ENCODE peak calls at places on chromosomes 12 and 14, in six cellular contexts. U is H9, N is H1, O is neuronal stem cell, F is mesendoderm, P is mesenchymal stem cell. I is an unnamed sample.

GRCh38 chr14:24250354-24250753 is 7.9 kb upstream of the TINF2 start:
- DNase-seq in U (no peak), N (no peak), O (no peak), F (no peak), P (no peak), I (no peak)

GRCh38 chr14:59600211-59600945 is 23.8 kb upstream of the CCDC175 start:
- DNase-seq in U (no peak), N (no peak), O (no peak), F (no peak), P (no peak), I (peak; percentile 22)

GRCh38 chr14:89041245-89041585 is 216.8 kb downstream of the TTC8 start:
- DNase-seq in U (no peak), N (no peak), O (no peak), F (peak; percentile 23), P (no peak), I (no peak)

GRCh38 chr14:65961004-65961403 is 525.2 kb upstream of the CCDC196 start:
- DNase-seq in U (peak; percentile 75), N (peak; percentile 93), O (peak; percentile 55), F (peak; percentile 83), P (peak; percentile 16), I (peak; percentile 7)

GRCh38 chr12:80593766-80594165 is 113.7 kb upstream of the MYF6 start:
- DNase-seq in U (no peak), N (no peak), O (no peak), F (peak; percentile 4), P (peak; percentile 52), I (peak; percentile 91)

GRCh38 chr12:71045781-71046180 is 112.0 kb downstream of the TSPAN8 start:
- DNase-seq in U (no peak), N (no peak), O (no peak), F (no peak), P (peak; percentile 57), I (no peak)

GRCh38 chr12:101823891-101824290 is 6.9 kb downstream of the GNPTAB start:
- DNase-seq in U (peak; percentile 81), N (peak; percentile 50), O (peak; percentile 20), F (peak; percentile 89), P (peak; percentile 50), I (no peak)

GRCh38 chr14:90140298-90140955 is 78.6 kb downstream of the KCNK13 start:
- DNase-seq in U (no peak), N (no peak), O (no peak), F (peak; percentile 23), P (peak; percentile 1), I (peak; percentile 17)

GRCh38 chr14:24426912-24427536 is 2.4 kb downstream of the CBLN3 start:
- DNase-seq in U (peak; percentile 77), N (no peak), O (no peak), F (peak; percentile 39), P (no peak), I (no peak)

GRCh38 chr14:76937181-76938091 is 91.1 kb downstream of the IRF2BPL start:
- DNase-seq in U (no peak), N (no peak), O (no peak), F (peak; percentile 92), P (peak; percentile 84), I (peak; percentile 91)

GRCh38 chr12:76698966-76699365 is 64.9 kb upstream of the ZDHHC17 start:
- DNase-seq in U (peak; percentile 66), N (no peak), O (no peak), F (no peak), P (no peak), I (no peak)

DNA sequence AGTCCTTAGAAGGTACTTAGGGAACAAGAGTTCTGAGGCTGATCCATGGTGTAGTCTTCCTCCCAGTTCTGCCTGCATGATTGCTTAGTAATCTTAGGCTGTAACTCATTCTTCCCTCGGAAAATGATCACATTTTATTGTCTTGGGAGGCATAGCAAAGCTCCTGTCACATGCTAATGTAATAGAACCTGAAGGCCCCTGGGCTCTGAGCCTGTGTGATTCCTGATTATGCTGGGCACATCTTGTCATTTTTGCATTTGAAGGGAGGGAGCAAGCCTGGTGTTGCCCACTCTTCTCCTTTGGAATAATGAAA is 215.4 kb downstream of the MSRB3 start:
- DNase-seq in U (no peak), N (no peak), O (no peak), F (no peak), P (no peak), I (no peak)
- H3K4ac ChIP-seq in U (no peak overlapping the region), N (no peak overlapping the region), O (no peak overlapping the region), F (no peak overlapping the region), P (no peak overlapping the region), I (peak overlapping the region; percentile 30)

GRCh38 chr12:93978553-93978952 is 169.8 kb upstream of the PLXNC1 start:
- DNase-seq in U (no peak), N (no peak), O (no peak), F (no peak), P (peak; percentile 83), I (peak; percentile 67)
- H3K4ac ChIP-seq in U (no peak overlapping the region), N (no peak overlapping the region), O (no peak overlapping the region), F (no peak overlapping the region), P (no peak overlapping the region), I (peak overlapping the region; percentile 67)

DNA sequence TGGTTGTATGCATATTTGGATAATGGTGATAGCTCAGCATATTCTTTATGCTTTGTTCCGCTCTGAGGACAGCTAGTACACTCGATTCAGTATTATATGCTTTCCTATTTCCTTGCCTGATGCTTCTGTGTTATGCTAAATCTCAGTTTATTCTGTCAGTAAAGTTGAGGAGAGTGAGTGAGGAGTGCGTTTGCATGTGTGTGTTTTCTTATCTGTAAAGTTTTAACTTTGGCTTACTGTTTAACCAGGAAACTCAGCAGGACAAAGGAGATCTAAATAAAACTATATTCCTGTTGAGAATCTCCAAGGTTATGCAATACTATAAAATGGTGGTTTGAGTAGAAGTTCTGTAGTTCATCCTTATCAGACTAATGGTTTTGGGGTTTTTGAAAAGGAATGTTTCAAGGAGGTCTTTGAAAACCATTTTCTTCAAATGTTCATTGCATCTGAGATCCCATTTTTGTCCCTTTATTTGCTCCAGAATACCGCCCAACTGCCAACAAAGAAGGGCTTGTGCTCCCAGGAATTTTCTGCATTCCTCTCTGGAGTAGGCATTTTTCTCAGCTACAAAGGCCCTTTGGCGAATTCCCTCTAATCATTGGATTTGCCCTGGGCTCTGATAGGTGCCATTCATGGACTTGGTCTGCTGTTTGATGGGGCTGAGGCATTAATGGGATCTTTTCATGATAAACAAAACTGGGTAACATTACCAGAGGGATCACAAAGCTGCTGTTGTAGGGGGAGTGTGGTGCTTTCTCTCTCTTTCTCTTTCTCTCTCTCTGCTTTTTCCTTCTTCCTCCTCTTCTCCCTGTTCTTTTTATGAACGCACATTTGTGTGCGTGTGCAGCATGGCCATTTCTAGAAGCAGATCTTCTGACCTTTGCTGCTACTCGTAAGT is 71.7 kb downstream of the HMGA2 start:
- DNase-seq in U (peak; percentile 56), N (no peak), O (peak; percentile 84), F (peak; percentile 88), P (peak; percentile 40), I (no peak)
- H3K4ac ChIP-seq in U (no peak overlapping the region), N (peak overlapping the region; percentile 95), O (no peak overlapping the region), F (no peak overlapping the region), P (no peak overlapping the region), I (peak overlapping the region; percentile 63)

GRCh38 chr12:14256555-14257169 is 108.8 kb upstream of the ATF7IP start:
- DNase-seq in U (peak; percentile 81), N (peak; percentile 62), O (peak; percentile 48), F (peak; percentile 92), P (peak; percentile 81), I (peak; percentile 85)
- H3K4ac ChIP-seq in U (peak overlapping the region; percentile 55), N (peak overlapping the region; percentile 98), O (no peak overlapping the region), F (peak overlapping the region; percentile 98), P (no peak overlapping the region), I (peak overlapping the region; percentile 94)

DNA sequence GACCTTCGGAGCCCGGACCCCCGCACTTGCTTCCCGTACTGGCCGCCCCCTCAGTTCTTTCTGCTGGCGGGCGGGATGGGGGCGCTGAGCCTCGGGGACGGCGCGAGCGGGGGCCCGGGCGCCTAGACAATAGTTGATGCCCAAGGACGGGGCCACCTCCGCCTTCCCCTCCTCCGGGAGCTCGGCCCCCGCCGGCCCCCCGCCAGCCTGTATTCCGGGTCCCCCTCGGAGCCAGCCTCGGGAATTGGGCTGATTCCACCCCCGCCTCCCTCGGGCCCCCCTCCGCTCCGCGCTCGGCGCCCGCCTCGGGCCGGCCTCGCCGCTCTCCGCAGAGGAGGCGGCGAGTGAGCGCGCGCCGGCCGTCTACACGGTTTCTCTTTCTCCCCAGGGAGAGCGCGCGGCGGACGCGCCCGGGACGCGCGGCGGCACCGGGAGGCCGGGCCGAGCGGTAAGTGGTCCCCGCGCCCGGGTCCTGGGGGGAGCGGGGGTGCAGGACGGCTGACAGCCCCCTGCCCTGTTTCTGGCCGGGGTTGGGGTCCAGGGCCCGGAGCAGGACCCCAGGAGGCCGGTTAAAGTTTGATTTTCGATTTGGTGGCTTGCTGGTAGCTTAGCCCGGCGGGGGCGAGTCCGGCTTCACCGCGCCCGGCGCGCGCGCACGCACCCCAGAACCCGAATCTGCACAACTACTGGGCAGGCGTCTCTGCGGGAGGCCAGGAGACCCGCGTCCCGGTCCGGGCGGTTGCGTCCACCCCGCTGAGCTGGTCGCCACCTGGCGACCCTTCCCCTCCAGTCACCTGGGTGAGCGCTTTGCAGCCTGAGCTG is 413.7 kb downstream of the PCNX1 start:
- DNase-seq in U (peak; percentile 49), N (peak; percentile 78), O (peak; percentile 66), F (peak; percentile 66), P (peak; percentile 77), I (peak; percentile 69)
- H3K4ac ChIP-seq in U (no peak overlapping the region), N (no peak overlapping the region), O (peak overlapping the region; percentile 69), F (peak overlapping the region; percentile 89), P (peak overlapping the region; percentile 75), I (peak overlapping the region; percentile 86)

GRCh38 chr12:103930787-103931536 is 752 bp downstream of the HSP90B1 start:
- DNase-seq in U (peak; percentile 32), N (no peak), O (peak; percentile 26), F (peak; percentile 40), P (no peak), I (peak; percentile 30)

GRCh38 chr12:103936679-103937078 is 6.5 kb downstream of the HSP90B1 start:
- DNase-seq in U (no peak), N (no peak), O (no peak), F (no peak), P (no peak), I (no peak)

GRCh38 chr12:103929909-103930786 is at the start of gene HSP90B1:
- DNase-seq in U (peak; percentile 100), N (peak; percentile 98), O (peak; percentile 100), F (peak; percentile 100), P (peak; percentile 100), I (peak; percentile 100)

GRCh38 chr12:103929051-103929908 is 930 bp upstream of the HSP90B1 start:
- DNase-seq in U (peak; percentile 94), N (peak; percentile 85), O (no peak), F (peak; percentile 96), P (peak; percentile 92), I (peak; percentile 92)

GRCh38 chr12:103933237-103933636 is 3.0 kb downstream of the HSP90B1 start:
- DNase-seq in U (no peak), N (no peak), O (peak; percentile 37), F (peak; percentile 52), P (peak; percentile 22), I (no peak)
- H3K4ac ChIP-seq in U (no peak overlapping the region), N (no peak overlapping the region), O (no peak overlapping the region), F (no peak overlapping the region), P (no peak overlapping the region), I (no peak overlapping the region)